ENCODE peak calls at places on chromosome 5, in five cellular contexts. X is cardiac fibroblast, H is erythroblast, E is COR-L47, A is kidney epithelial cell. G is an unnamed sample.

GRCh38 chr5:10555134-10555733 is 8.6 kb upstream of the ANKRD33B start:
- DNase-seq in A (peak; percentile 78), E (peak; percentile 3), X (peak; percentile 52), H (no peak), G (no peak)

GRCh38 chr5:136080113-136080482 is 51.3 kb downstream of the TGFBI start:
- DNase-seq in X (peak; percentile 34), H (no peak), A (no peak), E (no peak), G (no peak)

GRCh38 chr5:19370655-19371386 is 617.2 kb downstream of the CDH18 start:
- DNase-seq in H (no peak), E (no peak), X (no peak), A (no peak), G (no peak)

GRCh38 chr5:178672635-178673034 is 45.8 kb upstream of the CLK4 start:
- DNase-seq in A (no peak), H (no peak), X (no peak), E (no peak), G (no peak)

GRCh38 chr5:151200913-151201445 is 22.9 kb downstream of the CCDC69 start:
- DNase-seq in H (peak; percentile 74), E (no peak), X (no peak), A (no peak), G (no peak)

GRCh38 chr5:16855475-16855874 is 80.6 kb downstream of the MYO10 start:
- DNase-seq in X (peak; percentile 57), E (no peak), A (no peak), H (no peak), G (no peak)

GRCh38 chr5:12099296-12099695 is 195.1 kb upstream of the CTNND2 start:
- DNase-seq in E (no peak), H (no peak), A (no peak), X (no peak), G (no peak)

GRCh38 chr5:15734058-15734457 is 234.1 kb downstream of the FBXL7 start:
- DNase-seq in A (no peak), E (no peak), X (no peak), H (no peak), G (no peak)

GRCh38 chr5:154962494-154962893 is 21.6 kb downstream of the MRPL22 start:
- DNase-seq in E (no peak), H (no peak), A (peak; percentile 61), X (no peak), G (no peak)

GRCh38 chr5:95417971-95418370 is 26.8 kb downstream of the FAM81B start:
- DNase-seq in A (peak; percentile 23), E (no peak), H (no peak), X (no peak), G (no peak)

GRCh38 chr5:111237470-111237869 is 13.3 kb downstream of the CAMK4 start:
- DNase-seq in A (no peak), H (no peak), E (no peak), X (peak; percentile 9), G (no peak)

GRCh38 chr5:173202266-173202875 is 32.6 kb downstream of the NKX2-5 start:
- DNase-seq in A (no peak), X (peak; percentile 4), E (no peak), H (no peak), G (no peak)

GRCh38 chr5:128378196-128378595 is 159.8 kb downstream of the FBN2 start:
- DNase-seq in A (peak; percentile 12), H (no peak), E (no peak), X (no peak), G (no peak)

GRCh38 chr5:69217732-69218568 is 16.7 kb upstream of the CDK7 start:
- DNase-seq in A (peak; percentile 69), X (peak; percentile 95), H (peak; percentile 94), E (peak; percentile 92), G (peak; percentile 90)

GRCh38 chr5:58717303-58718012 is 134.6 kb downstream of the RAB3C start:
- DNase-seq in E (peak; percentile 8), A (no peak), X (no peak), H (no peak), G (no peak)